ENCODE peak calls at places on chromosomes 5 and 9, in ten cellular contexts. L is cardiac muscle cell, S is cardiac fibroblast, M is HCT116, Y is A549, F is transverse colon, H is choroid plexus epithelial cell, W is psoas muscle, N is OCI-LY7, V is GM06990. U is an unnamed sample.

GRCh38 chr5:144368556-144368955 is 197.9 kb downstream of the KCTD16 start:
- DNase-seq in Y (no peak), S (peak), V (no peak), F (no peak), W (no peak), H (peak), N (no peak), M (no peak), L (peak), U (peak)

GRCh38 chr9:129542761-129543160 is 78.1 kb downstream of the C9orf50 start:
- DNase-seq in Y (no peak), V (no peak), H (no peak), N (no peak), M (no peak), L (no peak), F (no peak), S (no peak), W (no peak), U (no peak)

GRCh38 chr5:157384971-157385709 is 74.9 kb upstream of the NIPAL4 start:
- DNase-seq in V (no peak), W (no peak), S (peak), N (no peak), M (no peak), Y (peak), F (peak), H (peak), L (peak), U (peak)

GRCh38 chr5:75656311-75657003 is 45.2 kb downstream of the ANKDD1B start:
- DNase-seq in M (no peak), L (peak), N (no peak), W (no peak), S (peak), Y (no peak), F (no peak), V (no peak), H (peak), U (peak)

GRCh38 chr9:88092699-88093359 is 45.4 kb downstream of the SPATA31C2 start:
- DNase-seq in H (peak), W (no peak), M (no peak), S (peak), V (no peak), Y (no peak), N (no peak), L (peak), F (no peak), U (peak)

GRCh38 chr9:131667576-131667975 is 72.3 kb downstream of the RAPGEF1 start:
- DNase-seq in M (no peak), L (no peak), H (no peak), V (no peak), Y (no peak), N (no peak), S (peak), F (no peak), W (no peak), U (no peak)

GRCh38 chr5:62138607-62139006 is 167.4 kb upstream of the KIF2A start:
- DNase-seq in S (no peak), N (no peak), H (no peak), W (no peak), Y (no peak), M (no peak), L (no peak), V (no peak), F (no peak), U (no peak)

GRCh38 chr5:103178167-103178566 is 58.1 kb downstream of the PPIP5K2 start:
- DNase-seq in N (no peak), Y (peak), F (no peak), L (no peak), H (peak), M (no peak), W (no peak), S (peak), V (no peak), U (peak)

GRCh38 chr5:59709346-59709821 is 184.1 kb downstream of the PDE4D start:
- DNase-seq in F (no peak), H (peak), L (no peak), N (no peak), Y (no peak), W (no peak), V (no peak), S (no peak), M (no peak), U (no peak)

GRCh38 chr5:65108786-65109743 is 340.3 kb downstream of the CWC27 start:
- DNase-seq in W (no peak), L (peak), S (peak), M (no peak), N (no peak), H (peak), F (no peak), Y (no peak), V (no peak), U (no peak)

GRCh38 chr9:130825051-130825651 is 9.9 kb upstream of the ABL1 start:
- DNase-seq in L (peak), S (peak), N (no peak), V (no peak), Y (no peak), M (no peak), F (no peak), W (no peak), H (peak), U (peak)

GRCh38 chr5:148005788-148006520 is 57.8 kb upstream of the SPINK5 start:
- DNase-seq in V (no peak), F (no peak), H (no peak), Y (no peak), N (peak), L (no peak), M (peak), W (no peak), S (peak), U (no peak)
- TF ChIP-seq CTCF in V (peak), F (no peak), H (no peak), Y (no peak), N (peak), L (no peak), M (peak), W (no peak), S (peak), U (no peak)

GRCh38 chr9:91991621-91992435 is 41.8 kb upstream of the ROR2 start:
- DNase-seq in F (no peak), L (no peak), W (no peak), M (no peak), H (peak), N (no peak), Y (no peak), V (no peak), S (no peak), U (no peak)
- H3K4me3 ChIP-seq in F (no peak), L (no peak), W (peak), M (no peak), H (peak), N (no peak), Y (no peak), V (no peak), S (no peak), U (no peak)

GRCh38 chr5:169721771-169722170 is 84.7 kb downstream of the DOCK2 start:
- DNase-seq in S (no peak), N (no peak), V (no peak), L (no peak), Y (no peak), W (no peak), H (no peak), M (no peak), F (no peak), U (no peak)
- TF ChIP-seq CTCF in S (no peak), N (peak), V (peak), L (no peak), Y (no peak), W (no peak), H (peak), M (peak), F (no peak), U (no peak)

DNA sequence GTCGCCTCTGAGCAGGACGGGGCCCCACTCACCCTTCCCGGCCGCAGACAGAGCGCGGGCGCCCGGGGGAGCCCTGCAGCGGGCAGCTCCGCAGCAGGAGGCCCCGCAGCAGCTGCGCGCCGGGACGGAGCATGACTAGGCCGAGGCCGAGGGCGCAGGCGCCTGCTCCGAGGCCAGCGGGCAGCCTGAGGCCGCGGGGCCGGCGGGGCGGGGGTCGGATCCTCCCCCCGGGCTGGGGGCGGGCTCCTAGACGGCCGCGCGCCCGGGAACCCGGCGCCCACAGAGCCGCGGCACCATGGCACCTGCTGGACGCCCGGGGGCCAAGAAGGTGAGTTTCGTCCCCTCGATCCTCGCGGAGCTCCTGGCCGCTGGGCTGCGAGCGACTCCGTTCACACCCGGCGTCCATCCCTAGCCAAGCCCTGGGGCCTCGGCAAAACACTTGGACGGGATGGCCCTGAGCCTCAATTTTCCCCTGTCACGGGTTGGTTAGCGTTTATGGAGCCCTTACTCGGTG is at the start of the genes BHMT2 and DMGDH:
- DNase-seq in Y (no peak), F (peak), H (peak), M (no peak), V (no peak), W (peak), L (peak), S (peak), N (no peak), U (peak)
- H3K4me3 ChIP-seq in Y (no peak), F (peak), H (peak), M (no peak), V (no peak), W (peak), L (no peak), S (peak), N (no peak), U (peak)

DNA sequence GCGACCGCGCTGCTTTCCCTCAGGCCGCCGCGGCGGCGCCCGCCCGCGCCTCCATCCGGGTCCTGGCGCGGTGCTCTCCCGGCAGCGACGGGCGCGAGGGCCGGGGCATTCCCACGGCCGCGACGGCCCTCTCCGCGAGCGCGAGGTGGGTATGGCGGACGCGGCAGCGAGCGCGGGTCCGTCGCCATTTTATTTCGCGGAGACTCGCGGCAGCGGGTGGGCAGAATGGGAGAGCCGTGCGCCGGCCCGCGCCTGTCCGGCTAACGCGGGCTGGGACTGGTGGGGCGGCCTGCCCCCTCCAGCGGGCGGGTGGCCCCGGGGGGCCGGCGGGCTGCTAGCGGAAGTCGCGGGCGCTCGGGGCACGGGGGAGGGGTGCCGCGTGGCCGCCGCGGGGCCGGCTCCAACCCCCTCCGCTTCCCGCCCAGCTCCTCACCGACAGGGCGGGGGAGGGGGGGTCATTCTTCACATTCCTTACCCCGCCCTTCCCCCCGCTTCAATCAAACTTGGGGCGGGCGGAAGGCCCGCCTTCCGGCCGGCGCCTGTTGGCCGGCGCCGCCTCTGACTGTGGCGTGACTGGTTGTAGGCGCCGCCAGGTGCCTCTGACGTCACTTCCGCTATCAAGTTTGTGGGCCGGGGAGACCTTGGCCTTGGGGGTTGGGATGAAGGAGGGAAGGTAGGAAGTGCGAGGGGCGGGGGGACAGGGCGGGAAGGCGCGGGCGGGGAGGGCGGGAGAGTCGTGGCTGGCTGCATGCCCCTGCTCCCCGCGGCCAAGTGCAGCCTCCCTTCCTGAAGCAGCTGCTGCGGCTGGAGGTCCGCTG is 82.2 kb downstream of the PTPDC1 start:
- DNase-seq in W (peak), F (peak), N (peak), Y (peak), H (peak), L (peak), M (peak), V (peak), S (peak), U (peak)
- TF ChIP-seq CTCF in W (peak), F (peak), N (peak), Y (no peak), H (no peak), L (no peak), M (no peak), V (no peak), S (no peak), U (no peak)

U was measured in fibroblast of pulmonary artery.